ENCODE peak calls at places on chromosome 14, in five cellular contexts. T is cardiac muscle cell, F is right cardiac atrium, W is fibroblast of lung, B is IMR-90. V is an unnamed sample. For H3K4me1, the result is how much of the 10 kb centered on the place peaks cover.

GRCh38 chr14:89908712-89909450 is 45.6 kb downstream of the EFCAB11 start:
- DNase-seq in T (no peak), W (no peak), B (no peak), F (no peak), V (no peak)

GRCh38 chr14:101619484-101619883 is 58.2 kb downstream of the DIO3 start:
- DNase-seq in T (no peak), F (no peak), W (no peak), B (no peak), V (no peak)

GRCh38 chr14:67446371-67447032 is 34.5 kb upstream of the PLEK2 start:
- DNase-seq in W (no peak), B (no peak), F (no peak), T (no peak), V (no peak)

GRCh38 chr14:60327447-60328331 is 78.7 kb downstream of the PPM1A start:
- DNase-seq in W (peak), T (peak), F (peak), B (peak), V (peak)

GRCh38 chr14:73755434-73756014 is 41.3 kb upstream of the PNMA1 start:
- DNase-seq in W (no peak), F (peak), T (no peak), B (no peak), V (no peak)

GRCh38 chr14:25472700-25473099 is 422.8 kb upstream of the STXBP6 start:
- DNase-seq in F (no peak), T (no peak), W (no peak), B (no peak), V (no peak)

GRCh38 chr14:60357551-60357930 is 108.5 kb downstream of the PPM1A start:
- DNase-seq in F (no peak), W (no peak), T (no peak), B (no peak), V (no peak)

GRCh38 chr14:51201890-51202289 is 38.2 kb upstream of the TMX1 start:
- DNase-seq in F (no peak), T (no peak), W (no peak), B (no peak), V (no peak)

GRCh38 chr14:95523818-95524448 is 7.5 kb upstream of the SYNE3 start:
- DNase-seq in W (peak), F (peak), T (no peak), B (peak), V (peak)

GRCh38 chr14:91170504-91171121 is 56.7 kb downstream of the DGLUCY start:
- DNase-seq in F (peak), B (peak), T (no peak), W (peak), V (no peak)

GRCh38 chr14:73381379-73382013 is 76.8 kb downstream of the NUMB start:
- DNase-seq in W (no peak), F (no peak), T (no peak), B (no peak), V (no peak)

GRCh38 chr14:92511472-92512247 is 1.9 kb upstream of the RIN3 start:
- DNase-seq in F (no peak), T (no peak), B (peak), W (peak), V (no peak)

GRCh38 chr14:70871863-70872677 is 35.2 kb upstream of the PCNX1 start:
- DNase-seq in F (no peak), T (no peak), W (no peak), B (no peak), V (peak)

GRCh38 chr14:61566537-61567225 is 128.6 kb upstream of the HIF1A start:
- DNase-seq in T (no peak), B (peak), F (no peak), W (peak), V (no peak)

GRCh38 chr14:53011053-53011462 is 60.2 kb upstream of the FERMT2 start:
- DNase-seq in T (peak), W (peak), B (peak), F (peak), V (no peak)

GRCh38 chr14:81868172-81868571 is 334.5 kb upstream of the SEL1L start:
- DNase-seq in F (no peak), T (no peak), W (no peak), B (no peak), V (no peak)

GRCh38 chr14:101465795-101466448 is 95.4 kb upstream of the DIO3 start:
- DNase-seq in F (no peak), T (no peak), W (no peak), B (no peak), V (no peak)

GRCh38 chr14:67768219-67768618 is 48.2 kb downstream of the ZFYVE26 start:
- DNase-seq in W (no peak), T (no peak), F (no peak), B (no peak), V (no peak)

GRCh38 chr14:53942970-53943750 is 13.5 kb downstream of the BMP4 start:
- DNase-seq in W (no peak), T (no peak), B (no peak), F (no peak), V (no peak)

DNA sequence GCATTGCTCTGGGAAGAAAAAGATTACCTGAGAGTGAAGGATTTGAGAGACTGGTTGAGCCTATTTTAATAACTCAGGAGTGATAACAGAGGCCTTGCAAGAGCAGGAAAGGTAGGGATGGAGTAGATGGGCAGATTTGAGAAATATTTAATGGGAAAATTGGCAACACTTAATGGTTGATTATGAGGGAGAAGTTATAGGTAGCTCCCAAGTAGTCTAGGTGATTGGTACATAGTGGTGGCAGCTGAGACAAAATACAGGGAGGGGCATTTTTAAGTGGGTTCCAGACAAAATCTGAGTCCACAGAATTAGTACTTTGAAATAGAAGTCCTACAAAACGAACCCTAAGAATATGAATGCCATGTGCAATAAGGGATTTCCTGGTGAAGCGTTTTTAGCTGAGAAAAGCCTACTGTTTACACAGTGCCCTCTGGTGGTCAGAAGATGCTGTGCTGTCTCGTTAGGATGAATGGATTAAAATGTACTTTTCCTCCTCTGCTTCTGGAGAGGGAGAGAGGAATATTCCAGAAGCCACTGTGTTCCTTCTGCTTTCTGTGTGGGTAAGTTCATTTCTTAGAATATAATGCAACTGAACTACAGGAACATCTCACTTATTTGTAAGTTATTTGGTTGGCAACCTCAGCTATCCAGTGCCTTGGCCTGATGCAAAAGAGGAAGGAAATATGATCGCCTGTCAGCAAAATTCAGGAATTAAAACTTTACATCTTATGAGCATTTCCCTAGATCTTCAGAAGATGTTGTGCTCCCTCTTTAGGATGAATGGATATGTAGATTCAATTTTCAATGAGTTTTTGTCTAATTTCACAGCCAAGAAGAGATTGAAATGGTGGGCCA is 6.5 kb downstream of the ZBTB1 start:
- DNase-seq in B (peak), W (peak), F (peak), T (peak), V (peak)
- H3K4me1 ChIP-seq in B (under half), W (under half), F (under half), T (under half), V (half or more)

GRCh38 chr14:100107236-100107635 is 42.0 kb downstream of the EVL start:
- DNase-seq in W (no peak), T (no peak), F (no peak), B (no peak), V (peak)
- H3K4me1 ChIP-seq in W (under half), T (under half), F (under half), B (under half), V (half or more)

GRCh38 chr14:76138758-76139723 is 12.7 kb upstream of the GPATCH2L start:
- DNase-seq in B (no peak), W (no peak), T (peak), F (no peak), V (no peak)
- H3K4me1 ChIP-seq in B (under half), W (under half), T (under half), F (under half), V (under half)

GRCh38 chr14:103862393-103862782 is 15.0 kb upstream of the PPP1R13B start:
- DNase-seq in B (no peak), F (no peak), W (peak), T (no peak), V (no peak)
- H3K4me1 ChIP-seq in B (under half), F (under half), W (under half), T (under half), V (under half)

DNA sequence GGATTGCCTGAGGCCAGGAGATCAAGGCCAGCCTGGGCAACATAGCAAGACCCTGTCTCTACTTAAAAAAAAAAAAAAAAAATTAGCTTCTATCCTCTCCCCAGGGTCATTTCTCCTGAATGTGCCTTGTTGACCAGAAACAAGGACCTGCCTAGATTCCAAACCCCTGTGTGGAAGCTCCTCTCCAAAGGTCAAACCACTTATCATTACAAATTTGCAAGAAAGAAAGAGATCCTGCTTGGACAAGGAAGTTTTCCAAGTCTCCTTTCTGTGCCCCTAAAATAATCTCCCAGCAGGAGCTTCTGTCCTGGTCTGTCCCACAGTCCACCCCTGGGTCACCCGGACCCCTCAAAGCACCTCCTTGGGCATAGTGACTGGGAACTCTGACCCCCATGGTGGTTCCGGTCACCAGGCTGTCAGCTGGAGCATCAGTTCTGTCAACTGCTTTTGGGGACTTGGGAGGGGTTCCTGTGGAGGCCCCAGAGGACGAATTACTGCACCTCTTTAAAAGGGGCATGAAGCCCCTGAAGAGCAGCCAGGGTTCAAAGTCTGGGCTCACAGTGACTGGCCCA is 38.4 kb downstream of the ACTN1 start:
- DNase-seq in T (no peak), F (no peak), W (no peak), B (no peak), V (no peak)
- H3K4me1 ChIP-seq in T (half or more), F (half or more), W (half or more), B (half or more), V (under half)

GRCh38 chr14:50191499-50191898 is 39.9 kb downstream of the SOS2 start:
- DNase-seq in F (no peak), T (no peak), B (no peak), W (no peak), V (no peak)

DNA sequence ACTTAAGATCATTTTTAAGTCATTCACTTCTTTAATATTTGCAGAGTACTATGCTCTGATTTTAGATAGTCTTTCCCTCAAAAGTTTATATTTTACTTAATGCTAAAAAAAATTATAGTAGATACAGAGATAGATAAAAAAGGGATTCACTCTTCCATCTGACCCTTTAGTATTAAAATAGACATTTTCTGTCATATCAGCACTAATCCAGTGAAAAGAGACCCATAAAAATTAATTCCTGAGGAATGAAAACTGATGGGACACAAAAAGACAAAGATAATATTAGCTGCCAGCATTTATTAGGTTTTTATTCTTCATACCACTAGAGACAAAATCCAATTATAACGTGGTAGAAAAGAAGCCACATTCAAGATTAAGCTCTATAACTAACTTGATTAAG is 45.3 kb downstream of the SOS2 start:
- DNase-seq in T (no peak), B (no peak), W (no peak), F (no peak), V (no peak)
- H3K4me1 ChIP-seq in T (under half), B (under half), W (under half), F (under half), V (under half)

DNA sequence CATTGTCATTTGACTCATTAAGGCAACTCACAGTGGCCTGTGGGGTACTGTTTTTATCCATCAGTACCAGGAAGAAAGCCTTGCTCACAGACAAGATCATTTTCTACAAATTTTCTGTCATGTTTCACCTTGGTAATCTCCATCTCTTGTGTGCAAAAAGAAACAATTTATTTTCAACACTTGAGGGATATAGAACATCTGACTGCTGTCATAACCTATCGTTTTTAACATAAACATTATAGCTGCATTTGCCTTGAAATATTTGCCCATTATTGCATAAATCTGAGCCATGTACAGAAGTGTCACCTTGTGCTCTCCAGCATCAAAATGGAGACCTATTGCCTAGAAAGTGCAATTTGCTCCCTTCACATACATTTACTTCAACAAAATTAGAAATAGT is 300.8 kb downstream of the NPAS3 start:
- DNase-seq in F (no peak), W (no peak), B (no peak), T (no peak), V (no peak)
- H3K4me1 ChIP-seq in F (under half), W (under half), B (under half), T (under half), V (under half)

GRCh38 chr14:36517242-36518030 is 2.6 kb downstream of the NKX2-1 start:
- DNase-seq in W (no peak), F (no peak), B (no peak), T (no peak), V (no peak)
- H3K4me1 ChIP-seq in W (under half), F (under half), B (under half), T (under half), V (under half)

GRCh38 chr14:36518031-36518585 is 1.9 kb downstream of the NKX2-1 start:
- DNase-seq in F (no peak), W (no peak), T (no peak), B (no peak), V (no peak)
- H3K4me1 ChIP-seq in F (under half), W (under half), T (under half), B (under half), V (under half)